ENCODE peak calls at places on chromosomes 12 and 14, in four cellular contexts. M is lower lobe of right lung; X is activated CD4-positive, alpha-beta T cell treated with anti-CD3 and anti-CD28 coated beads, Interleukin-2, amount 10 ng/mL, durations not matched to agents 7 days and 5 days; T is NCI-H748 treated with DMSO at 0.1 percent for 48 hours. J is an unnamed sample.

GRCh38 chr12:115257791-115258190 is 573.8 kb upstream of the TBX3 start:
- DNase-seq in M (no peak), X (no peak), T (no peak), J (no peak)

GRCh38 chr14:93954900-93955891 is 21.2 kb downstream of the ASB2 start:
- DNase-seq in M (peak; percentile 77), X (peak; percentile 55), T (no peak), J (no peak)

GRCh38 chr12:104133861-104134260 is 4.1 kb downstream of the NFYB start:
- DNase-seq in M (no peak), X (no peak), T (no peak), J (no peak)

GRCh38 chr12:69105101-69105613 is 134.2 kb upstream of the CPSF6 start:
- DNase-seq in M (no peak), X (no peak), T (no peak), J (no peak)

GRCh38 chr12:13163868-13164267 is 32.7 kb upstream of the EMP1 start:
- DNase-seq in M (no peak), X (no peak), T (no peak), J (no peak)

GRCh38 chr14:104888489-104889373 is 23.7 kb downstream of the CEP170B start:
- DNase-seq in M (no peak), X (no peak), T (no peak), J (peak; percentile 22)

GRCh38 chr12:54356951-54357356 is 7.3 kb downstream of the GPR84 start:
- DNase-seq in M (no peak), X (no peak), T (no peak), J (no peak)

GRCh38 chr12:56358836-56359532 is 923 bp downstream of the STAT2 start:
- DNase-seq in M (no peak), X (no peak), T (no peak), J (no peak)

GRCh38 chr14:54686219-54686870 is 119.4 kb downstream of the SAMD4A start:
- DNase-seq in M (no peak), X (no peak), T (no peak), J (no peak)

GRCh38 chr12:64318605-64319004 is 72.0 kb downstream of the C12orf56 start:
- DNase-seq in M (no peak), X (no peak), T (no peak), J (no peak)

GRCh38 chr12:24560192-24560591 is 388.7 kb downstream of the BCAT1 start:
- DNase-seq in M (no peak), X (no peak), T (no peak), J (no peak)